ENCODE peak calls at places on chromosomes 12 and 14, in ten cellular contexts. W is stimulated activated effector memory CD8-positive, alpha-beta T cell treated with anti-CD3 and anti-CD28 coated beads, Interleukin-12 subunit alpha, Interleukin-12 subunit beta, amount 100 ng/mL, for 72 hours; T is NCI-H1694 treated with DMSO at 0.1 percent for 48 hours; E is iPS DF 19.7; X is effector CD4-positive, alpha-beta T cell; P is amygdala; A is stimulated activated naive B cell treated with anti-CD40 and anti-IgM and Interleukin-4, amounts not matched to agents 10 μg/mL and 1 μg/mL and 100 μg/mL, for 72 hours; C is left cardiac atrium; Z is astrocyte of the spinal cord; U is activated CD4-positive, alpha-beta T cell treated with anti-CD3 and anti-CD28 coated beads for 48 hours. H is an unnamed sample.

GRCh38 chr12:129927316-129927900 is 23.6 kb upstream of the TMEM132D start:
- DNase-seq in W (no peak), T (no peak), E (no peak), X (no peak), P (no peak), A (no peak), C (no peak), Z (no peak), U (no peak), H (no peak)

GRCh38 chr12:72832024-72832423 is 559.9 kb downstream of the TRHDE start:
- DNase-seq in W (no peak), T (no peak), E (no peak), X (no peak), P (no peak), A (no peak), C (no peak), Z (no peak), U (no peak), H (peak)

GRCh38 chr12:33967760-33968159 is 54.5 kb upstream of the ALG10 start:
- DNase-seq in W (no peak), T (no peak), E (no peak), X (no peak), P (no peak), A (no peak), C (no peak), Z (no peak), U (no peak), H (no peak)

GRCh38 chr14:54667764-54668163 is 100.8 kb downstream of the SAMD4A start:
- DNase-seq in W (no peak), T (no peak), E (no peak), X (no peak), P (no peak), A (no peak), C (no peak), Z (no peak), U (no peak), H (no peak)

GRCh38 chr12:109763201-109763841 is 49.7 kb downstream of the FAM222A start:
- DNase-seq in W (peak), T (no peak), E (no peak), X (no peak), P (no peak), A (no peak), C (no peak), Z (peak), U (peak), H (peak)

GRCh38 chr14:64213079-64213478 is 81.1 kb downstream of the ESR2 start:
- DNase-seq in W (no peak), T (no peak), E (no peak), X (no peak), P (no peak), A (no peak), C (no peak), Z (no peak), U (no peak), H (no peak)

GRCh38 chr14:95830386-95830785 is 46.2 kb upstream of the TUNAR start:
- DNase-seq in W (no peak), T (no peak), E (no peak), X (no peak), P (no peak), A (no peak), C (no peak), Z (no peak), U (no peak), H (no peak)

GRCh38 chr12:31369712-31370521 is 44.0 kb upstream of the SINHCAF start:
- DNase-seq in W (no peak), T (no peak), E (no peak), X (no peak), P (no peak), A (no peak), C (peak), Z (peak), U (no peak), H (no peak)

GRCh38 chr14:69069020-69069421 is 83.9 kb downstream of the DCAF5 start:
- DNase-seq in W (no peak), T (no peak), E (no peak), X (no peak), P (no peak), A (no peak), C (no peak), Z (peak), U (no peak), H (peak)

H was measured in M059J.